ENCODE peak calls at places on chromosome 17, in six cellular contexts. P, C, I, X, Y and F are unnamed samples.

GRCh38 chr17:41678907-41679739 is 9.6 kb upstream of the EIF1 start:
- DNase-seq in P (no peak), C (no peak), I (peak), X (peak), Y (no peak), F (peak)

GRCh38 chr17:16005641-16006040 is 6.0 kb downstream of the TTC19 start:
- DNase-seq in P (no peak), C (no peak), I (no peak), X (no peak), Y (no peak), F (no peak)

GRCh38 chr17:40480501-40481003 is 20.9 kb downstream of the TNS4 start:
- DNase-seq in P (no peak), C (peak), I (peak), X (peak), Y (no peak), F (peak)

GRCh38 chr17:82440991-82441627 is 9.4 kb downstream of the CYBC1 start:
- DNase-seq in P (no peak), C (no peak), I (no peak), X (no peak), Y (no peak), F (no peak)

GRCh38 chr17:27558341-27558740 is 72.6 kb upstream of the LGALS9 start:
- DNase-seq in P (no peak), C (no peak), I (no peak), X (no peak), Y (no peak), F (no peak)

GRCh38 chr17:15651583-15652110 is 32.1 kb upstream of the FBXW10B start:
- DNase-seq in P (peak), C (no peak), I (peak), X (no peak), Y (peak), F (no peak)

GRCh38 chr17:57499648-57500049 is 243.3 kb downstream of the MSI2 start:
- DNase-seq in P (no peak), C (no peak), I (no peak), X (no peak), Y (peak), F (no peak)

GRCh38 chr17:49965522-49965905 is 3.5 kb upstream of the DLX4 start:
- DNase-seq in P (no peak), C (no peak), I (no peak), X (no peak), Y (no peak), F (no peak)

GRCh38 chr17:36148559-36149295 is 27.7 kb downstream of the TBC1D3B start:
- DNase-seq in P (peak), C (peak), I (peak), X (peak), Y (peak), F (peak)

GRCh38 chr17:78423961-78424747 is 45.7 kb downstream of the PGS1 start:
- DNase-seq in P (no peak), C (no peak), I (no peak), X (no peak), Y (no peak), F (no peak)

GRCh38 chr17:81429353-81429774 is 34.1 kb downstream of the BAHCC1 start:
- DNase-seq in P (peak), C (no peak), I (peak), X (peak), Y (peak), F (no peak)

GRCh38 chr17:41739661-41740352 is 5.4 kb upstream of the HAP1 start:
- DNase-seq in P (no peak), C (no peak), I (peak), X (no peak), Y (peak), F (no peak)

GRCh38 chr17:40535924-40536717 is 29.2 kb downstream of the CCR7 start:
- DNase-seq in P (no peak), C (no peak), I (no peak), X (no peak), Y (no peak), F (no peak)

GRCh38 chr17:8210761-8211458 is 535 bp upstream of the AURKB start:
- DNase-seq in P (no peak), C (no peak), I (no peak), X (no peak), Y (no peak), F (no peak)

GRCh38 chr17:36550491-36551417 is 6.0 kb downstream of the GGNBP2 start:
- DNase-seq in P (no peak), C (no peak), I (no peak), X (peak), Y (no peak), F (no peak)